ENCODE peak calls at places on chromosomes 12 and 14, in six cellular contexts. A is IMR-90, C is sigmoid colon, D is transverse colon, X is body of pancreas, T is prostate gland. Y is an unnamed sample. For H3K4me1, the result is how much of the 10 kb centered on the place peaks cover.

GRCh38 chr12:20508362-20508761 is 140.0 kb downstream of the PDE3A start:
- DNase-seq in A (peak), C (no peak), D (no peak), X (no peak), T (no peak), Y (no peak)

GRCh38 chr12:110179291-110179690 is 55.1 kb downstream of the IFT81 start:
- DNase-seq in A (peak), C (no peak), D (no peak), X (no peak), T (no peak), Y (no peak)

GRCh38 chr12:124524231-124524925 is 43.0 kb downstream of the NCOR2 start:
- DNase-seq in A (peak), C (no peak), D (no peak), X (no peak), T (no peak), Y (no peak)

GRCh38 chr12:76236640-76237039 is 111.6 kb downstream of the BBS10 start:
- DNase-seq in A (peak), C (no peak), D (no peak), X (no peak), T (no peak), Y (no peak)

GRCh38 chr12:68368332-68368731 is 36.2 kb upstream of the MDM1 start:
- DNase-seq in A (no peak), C (no peak), D (no peak), X (no peak), T (no peak), Y (no peak)

GRCh38 chr12:117091758-117092510 is 7.3 kb downstream of the TESC start:
- DNase-seq in A (no peak), C (peak), D (no peak), X (peak), T (no peak), Y (no peak)

GRCh38 chr12:13120431-13120830 is 17.0 kb upstream of the GSG1 start:
- DNase-seq in A (no peak), C (no peak), D (no peak), X (no peak), T (no peak), Y (no peak)

GRCh38 chr14:77290705-77291104 is 19.7 kb upstream of the NGB start:
- DNase-seq in A (peak), C (no peak), D (no peak), X (no peak), T (no peak), Y (no peak)

GRCh38 chr12:9721394-9722092 is 11.4 kb downstream of the CLECL1 start:
- DNase-seq in A (peak), C (no peak), D (no peak), X (no peak), T (no peak), Y (no peak)
- TF ChIP-seq POLR2A in A (no peak), C (no peak), D (no peak), X (no peak), T (no peak), Y (no peak)

DNA sequence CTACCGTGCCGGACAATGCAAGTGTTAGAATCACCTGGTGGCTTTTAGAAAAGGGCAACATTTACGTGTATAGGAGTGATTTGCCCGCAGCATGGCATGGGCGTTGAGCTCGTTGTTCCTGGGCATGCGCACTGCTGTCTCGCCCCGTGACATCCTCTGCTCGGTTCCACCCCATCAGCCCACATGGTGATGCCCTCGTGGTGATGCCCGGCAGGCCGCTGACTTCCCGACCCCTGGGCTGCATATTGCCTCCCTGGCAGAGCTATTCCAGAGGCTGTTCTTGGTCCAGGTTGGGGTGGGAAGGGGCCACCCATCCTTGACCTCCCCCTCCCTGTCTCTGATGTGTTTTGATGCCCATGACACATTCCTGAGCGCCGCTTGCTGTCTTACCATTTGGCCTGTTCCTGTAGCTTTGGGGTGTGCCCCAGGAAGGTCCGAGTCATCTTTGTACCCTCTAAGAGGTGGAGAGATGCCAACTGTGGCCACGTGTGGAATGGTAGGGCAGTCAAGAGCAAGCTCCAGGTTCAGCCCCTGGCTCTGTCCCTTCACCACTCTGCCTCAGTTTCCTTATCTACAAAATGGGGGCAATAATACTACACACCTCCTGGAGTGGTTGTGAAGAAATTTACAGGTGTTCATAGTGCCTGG is 4.8 kb downstream of the HIP1R start:
- DNase-seq in A (no peak), C (no peak), D (no peak), X (no peak), T (no peak), Y (no peak)
- H3K4me1 ChIP-seq in A (under half), C (under half), D (under half), X (half or more), T (under half), Y (under half)

GRCh38 chr12:108340037-108340436 is 926 bp upstream of the CMKLR1 start:
- DNase-seq in A (no peak), C (no peak), D (no peak), X (no peak), T (no peak), Y (no peak)

GRCh38 chr12:108333898-108334699 is 5.0 kb downstream of the CMKLR1 start:
- DNase-seq in A (peak), C (peak), D (no peak), X (peak), T (no peak), Y (no peak)

GRCh38 chr12:108335349-108336119 is 3.6 kb downstream of the CMKLR1 start:
- DNase-seq in A (no peak), C (no peak), D (no peak), X (peak), T (no peak), Y (no peak)

GRCh38 chr12:108338915-108339657 is at the start of gene CMKLR1:
- DNase-seq in A (no peak), C (peak), D (peak), X (peak), T (no peak), Y (no peak)

GRCh38 chr12:108337235-108338223 is 1.6 kb downstream of the CMKLR1 start:
- DNase-seq in A (peak), C (no peak), D (no peak), X (peak), T (no peak), Y (peak)
- TF ChIP-seq POLR2A in A (no peak), C (no peak), D (peak), X (no peak), T (no peak), Y (no peak)

GRCh38 chr12:4148418-4149056 is 125.0 kb upstream of the CCND2 start:
- DNase-seq in A (no peak), C (peak), D (peak), X (peak), T (no peak), Y (no peak)
- H3K4me1 ChIP-seq in A (under half), C (under half), D (under half), X (under half), T (under half), Y (under half)

GRCh38 chr12:6115389-6115788 is 9.1 kb downstream of the VWF start:
- DNase-seq in A (peak), C (no peak), D (no peak), X (no peak), T (no peak), Y (no peak)
- TF ChIP-seq POLR2A in A (no peak), C (no peak), D (no peak), X (no peak), T (no peak), Y (no peak)

Y was measured in tibial nerve.